ENCODE peak calls at places on chromosome 9, in five cellular contexts. One of them, this sample, is unnamed.

GRCh38 chr9:127177221-127177620 is 54.8 kb upstream of the ANGPTL2 start:
- DNase-seq in DMS79 treated with DMSO at 0.1 percent for 48 hours: no peak
- DNase-seq in stimulated activated CD4-positive, alpha-beta T cell treated with anti-CD3 and anti-CD28 coated beads, Interleukin-4, amount 100 ng/mL, for 24 hours: no peak
- DNase-seq in AG04450: no peak
- DNase-seq in H9: peak
- DNase-seq in this sample: no peak

GRCh38 chr9:126144617-126145456 is 181.8 kb upstream of the MVB12B start:
- DNase-seq in DMS79 treated with DMSO at 0.1 percent for 48 hours: no peak
- DNase-seq in stimulated activated CD4-positive, alpha-beta T cell treated with anti-CD3 and anti-CD28 coated beads, Interleukin-4, amount 100 ng/mL, for 24 hours: no peak
- DNase-seq in AG04450: no peak
- DNase-seq in H9: peak
- DNase-seq in this sample: peak

GRCh38 chr9:85339337-85339736 is 402.4 kb downstream of the AGTPBP1 start:
- DNase-seq in DMS79 treated with DMSO at 0.1 percent for 48 hours: no peak
- DNase-seq in H9: no peak
- DNase-seq in stimulated activated CD4-positive, alpha-beta T cell treated with anti-CD3 and anti-CD28 coated beads, Interleukin-4, amount 100 ng/mL, for 24 hours: no peak
- DNase-seq in AG04450: no peak
- DNase-seq in this sample: no peak

GRCh38 chr9:136799854-136800657 is 3.9 kb downstream of the CCDC183 start:
- DNase-seq in DMS79 treated with DMSO at 0.1 percent for 48 hours: peak
- DNase-seq in AG04450: no peak
- DNase-seq in stimulated activated CD4-positive, alpha-beta T cell treated with anti-CD3 and anti-CD28 coated beads, Interleukin-4, amount 100 ng/mL, for 24 hours: peak
- DNase-seq in H9: peak
- DNase-seq in this sample: peak

GRCh38 chr9:95140821-95141220 is 176.7 kb downstream of the FANCC start:
- DNase-seq in stimulated activated CD4-positive, alpha-beta T cell treated with anti-CD3 and anti-CD28 coated beads, Interleukin-4, amount 100 ng/mL, for 24 hours: no peak
- DNase-seq in AG04450: no peak
- DNase-seq in DMS79 treated with DMSO at 0.1 percent for 48 hours: no peak
- DNase-seq in H9: no peak
- DNase-seq in this sample: no peak

GRCh38 chr9:1701113-1701512 is 314.0 kb upstream of the SMARCA2 start:
- DNase-seq in DMS79 treated with DMSO at 0.1 percent for 48 hours: no peak
- DNase-seq in H9: peak
- DNase-seq in stimulated activated CD4-positive, alpha-beta T cell treated with anti-CD3 and anti-CD28 coated beads, Interleukin-4, amount 100 ng/mL, for 24 hours: no peak
- DNase-seq in AG04450: no peak
- DNase-seq in this sample: no peak

GRCh38 chr9:77752566-77752965 is 104.4 kb upstream of the GNA14 start:
- DNase-seq in AG04450: peak
- DNase-seq in H9: no peak
- DNase-seq in DMS79 treated with DMSO at 0.1 percent for 48 hours: no peak
- DNase-seq in stimulated activated CD4-positive, alpha-beta T cell treated with anti-CD3 and anti-CD28 coated beads, Interleukin-4, amount 100 ng/mL, for 24 hours: no peak
- DNase-seq in this sample: no peak

GRCh38 chr9:106796771-106797170 is 66.2 kb upstream of the ZNF462 start:
- DNase-seq in AG04450: no peak
- DNase-seq in DMS79 treated with DMSO at 0.1 percent for 48 hours: no peak
- DNase-seq in H9: no peak
- DNase-seq in stimulated activated CD4-positive, alpha-beta T cell treated with anti-CD3 and anti-CD28 coated beads, Interleukin-4, amount 100 ng/mL, for 24 hours: no peak
- DNase-seq in this sample: no peak

GRCh38 chr9:89444212-89444611 is 53.7 kb downstream of the SEMA4D start:
- DNase-seq in DMS79 treated with DMSO at 0.1 percent for 48 hours: no peak
- DNase-seq in H9: no peak
- DNase-seq in AG04450: no peak
- DNase-seq in stimulated activated CD4-positive, alpha-beta T cell treated with anti-CD3 and anti-CD28 coated beads, Interleukin-4, amount 100 ng/mL, for 24 hours: peak
- DNase-seq in this sample: no peak